ENCODE peak calls at places on chromosomes 1 and 21, in nine cellular contexts. Y, X, B, Z, U, M, V, G and E are unnamed samples.
A peak's percentile ranks its signal among the peaks of the same experiment; 100 is the strongest.

GRCh38 chr1:160081261-160081936 is at the start of gene KCNJ9:
- DNase-seq in Y (no peak), X (no peak), B (no peak), Z (no peak), U (no peak), M (no peak), V (no peak), G (no peak), E (no peak)

GRCh38 chr1:185813401-185813979 is 79.3 kb downstream of the HMCN1 start:
- DNase-seq in Y (peak; percentile 41), X (peak; percentile 63), B (peak; percentile 79), Z (no peak), U (no peak), M (peak; percentile 65), V (peak; percentile 13), G (peak; percentile 66), E (peak; percentile 23)

GRCh38 chr1:204950353-204951001 is 79.8 kb downstream of the NFASC start:
- DNase-seq in Y (no peak), X (no peak), B (no peak), Z (no peak), U (no peak), M (no peak), V (no peak), G (no peak), E (no peak)

GRCh38 chr1:164591858-164592257 is 32.9 kb downstream of the PBX1 start:
- DNase-seq in Y (no peak), X (no peak), B (peak; percentile 59), Z (no peak), U (no peak), M (peak; percentile 59), V (no peak), G (no peak), E (no peak)

GRCh38 chr1:233549917-233550316 is 64.0 kb upstream of the KCNK1 start:
- DNase-seq in Y (peak; percentile 22), X (no peak), B (no peak), Z (peak; percentile 8), U (no peak), M (no peak), V (no peak), G (no peak), E (no peak)

GRCh38 chr21:36381841-36382589 is 3.2 kb upstream of the CHAF1B start:
- DNase-seq in Y (no peak), X (no peak), B (no peak), Z (no peak), U (no peak), M (no peak), V (no peak), G (no peak), E (no peak)

GRCh38 chr1:248814351-248814750 is 11.4 kb downstream of the SH3BP5L start:
- DNase-seq in Y (no peak), X (no peak), B (no peak), Z (no peak), U (no peak), M (no peak), V (no peak), G (no peak), E (no peak)

GRCh38 chr1:204651843-204652421 is 33.6 kb downstream of the LRRN2 start:
- DNase-seq in Y (no peak), X (no peak), B (no peak), Z (no peak), U (no peak), M (no peak), V (no peak), G (no peak), E (no peak)

GRCh38 chr1:30407862-30408580 is 315.4 kb downstream of the MATN1 start:
- DNase-seq in Y (no peak), X (no peak), B (no peak), Z (no peak), U (no peak), M (no peak), V (no peak), G (no peak), E (no peak)

GRCh38 chr21:31872452-31873274 is at the start of gene HUNK:
- DNase-seq in Y (peak; percentile 3), X (peak; percentile 28), B (peak; percentile 31), Z (peak; percentile 16), U (no peak), M (no peak), V (no peak), G (no peak), E (no peak)

GRCh38 chr1:202579806-202580205 is 130.4 kb downstream of the SYT2 start:
- DNase-seq in Y (no peak), X (no peak), B (peak; percentile 93), Z (no peak), U (no peak), M (peak; percentile 93), V (no peak), G (no peak), E (no peak)

GRCh38 chr1:172429324-172430127 is 9.0 kb downstream of the C1orf105 start:
- DNase-seq in Y (peak; percentile 72), X (peak; percentile 82), B (peak; percentile 79), Z (peak; percentile 37), U (no peak), M (peak; percentile 71), V (peak; percentile 41), G (peak; percentile 52), E (no peak)

GRCh38 chr21:24424786-24425185 is 1182.5 kb downstream of the MRPL39 start:
- DNase-seq in Y (no peak), X (no peak), B (no peak), Z (no peak), U (no peak), M (no peak), V (no peak), G (no peak), E (no peak)

GRCh38 chr1:99728494-99729235 is 37.8 kb downstream of the FRRS1 start:
- DNase-seq in Y (no peak), X (peak; percentile 47), B (peak; percentile 66), Z (no peak), U (no peak), M (no peak), V (peak; percentile 40), G (no peak), E (no peak)

GRCh38 chr21:35862969-35863368 is 197.4 kb downstream of the SETD4 start:
- DNase-seq in Y (no peak), X (no peak), B (no peak), Z (no peak), U (no peak), M (no peak), V (no peak), G (no peak), E (no peak)

GRCh38 chr1:166721145-166721544 is 118.1 kb upstream of the POGK start:
- DNase-seq in Y (no peak), X (peak; percentile 7), B (peak; percentile 7), Z (no peak), U (no peak), M (no peak), V (no peak), G (no peak), E (no peak)

GRCh38 chr1:85259866-85260345 is 444 bp upstream of the C1orf52 start:
- DNase-seq in Y (no peak), X (no peak), B (no peak), Z (no peak), U (no peak), M (no peak), V (peak; percentile 73), G (no peak), E (no peak)

GRCh38 chr1:33443067-33443704 is 12.3 kb upstream of the PHC2 start:
- DNase-seq in Y (no peak), X (no peak), B (no peak), Z (no peak), U (no peak), M (no peak), V (no peak), G (no peak), E (no peak)

GRCh38 chr1:151371340-151371739 is 1.2 kb downstream of the SELENBP1 start:
- DNase-seq in Y (no peak), X (peak; percentile 49), B (no peak), Z (no peak), U (peak; percentile 66), M (no peak), V (peak; percentile 38), G (peak; percentile 72), E (no peak)

GRCh38 chr1:151368745-151369610 is 3.5 kb downstream of the SELENBP1 start:
- DNase-seq in Y (no peak), X (no peak), B (no peak), Z (no peak), U (no peak), M (no peak), V (no peak), G (no peak), E (no peak)

GRCh38 chr1:151370211-151370911 is 2.1 kb downstream of the SELENBP1 start:
- DNase-seq in Y (no peak), X (no peak), B (no peak), Z (no peak), U (peak; percentile 68), M (no peak), V (peak; percentile 69), G (no peak), E (no peak)

GRCh38 chr1:151368000-151368744 is 4.3 kb downstream of the SELENBP1 start:
- DNase-seq in Y (no peak), X (no peak), B (no peak), Z (no peak), U (no peak), M (no peak), V (peak; percentile 42), G (no peak), E (no peak)

GRCh38 chr1:151369621-151370048 is 2.9 kb downstream of the SELENBP1 start:
- DNase-seq in Y (no peak), X (no peak), B (no peak), Z (no peak), U (no peak), M (no peak), V (no peak), G (no peak), E (no peak)
- TF ChIP-seq CTCF in Y (no peak), X (no peak), B (no peak), Z (no peak), U (no peak), M (no peak), V (no peak), G (no peak), E (no peak)

GRCh38 chr1:152107289-152107983 is 7.8 kb downstream of the TCHH start:
- DNase-seq in Y (no peak), X (peak; percentile 81), B (peak; percentile 2), Z (peak; percentile 6), U (no peak), M (no peak), V (no peak), G (no peak), E (no peak)
- H3K4me3 ChIP-seq in Y (no peak overlapping the region), X (peak overlapping the region; percentile 49), B (no peak overlapping the region), Z (no peak overlapping the region), U (peak overlapping the region; percentile 67), M (no peak overlapping the region), V (no peak overlapping the region), G (peak overlapping the region; percentile 15), E (no peak overlapping the region)

DNA sequence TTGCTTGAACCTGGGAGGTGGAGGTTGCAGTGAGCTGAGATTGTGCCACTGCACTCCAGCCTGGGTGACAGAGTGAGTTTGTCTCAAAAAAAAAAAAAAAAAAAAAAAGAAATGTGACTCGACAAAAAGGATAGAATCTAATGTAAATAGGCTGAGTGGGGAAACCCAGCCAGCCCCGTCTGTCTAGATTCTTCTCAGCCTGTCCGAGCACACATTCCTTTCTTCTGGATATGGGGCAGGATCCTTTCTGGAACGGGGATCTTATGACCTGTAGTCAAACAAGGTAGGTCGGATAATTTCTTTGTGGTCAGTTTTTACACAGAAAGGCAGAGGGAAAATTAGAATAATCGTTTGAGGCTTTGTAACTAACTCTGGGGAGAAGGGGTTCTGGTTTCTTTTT is 74.1 kb downstream of the C21orf91 start:
- DNase-seq in Y (no peak), X (no peak), B (no peak), Z (no peak), U (no peak), M (no peak), V (no peak), G (no peak), E (no peak)
- TF ChIP-seq CTCF in Y (no peak), X (no peak), B (no peak), Z (no peak), U (no peak), M (no peak), V (no peak), G (no peak), E (no peak)

GRCh38 chr1:206572835-206573771 is 39.2 kb downstream of the EIF2D start:
- DNase-seq in Y (no peak), X (no peak), B (no peak), Z (no peak), U (no peak), M (no peak), V (no peak), G (no peak), E (no peak)
- H3K4me3 ChIP-seq in Y (no peak overlapping the region), X (no peak overlapping the region), B (no peak overlapping the region), Z (no peak overlapping the region), U (no peak overlapping the region), M (no peak overlapping the region), V (no peak overlapping the region), G (no peak overlapping the region), E (no peak overlapping the region)